ENCODE peak calls at places on chromosomes 2 and 18, in eight cellular contexts. K is body of pancreas; A is adipocyte; H is lung; Y is right lobe of liver; G is mucosa of descending colon; P is fibroblast of lung; N is CD8-positive, alpha-beta T cell. D is an unnamed sample.
A peak's percentile ranks its signal among the peaks of the same experiment; 100 is the strongest.

GRCh38 chr2:86193901-86194567 is 1.2 kb downstream of the IMMT start:
- DNase-seq in K (no peak), H (no peak), P (no peak), G (no peak), N (no peak), Y (no peak), A (peak; percentile 34), D (no peak)

GRCh38 chr18:34643982-34644381 is 66.1 kb upstream of the DTNA start:
- DNase-seq in A (peak; percentile 46), N (no peak), P (peak; percentile 70), H (no peak), G (no peak), K (no peak), Y (no peak), D (no peak)

GRCh38 chr18:58977223-58977622 is 112.5 kb downstream of the ZNF532 start:
- DNase-seq in K (no peak), H (no peak), G (no peak), P (no peak), Y (no peak), A (no peak), N (no peak), D (no peak)

GRCh38 chr2:197229509-197230458 is 80.8 kb downstream of the ANKRD44 start:
- DNase-seq in P (peak; percentile 31), A (peak; percentile 67), Y (no peak), G (no peak), K (no peak), N (no peak), H (no peak), D (no peak)

GRCh38 chr2:220949476-220949875 is 622.6 kb downstream of the EPHA4 start:
- DNase-seq in G (no peak), H (no peak), A (no peak), Y (no peak), K (no peak), N (no peak), P (no peak), D (no peak)

GRCh38 chr2:74690571-74690970 is 36.5 kb downstream of the SEMA4F start:
- DNase-seq in P (peak; percentile 76), G (no peak), Y (no peak), H (no peak), K (peak; percentile 26), A (peak; percentile 89), N (no peak), D (no peak)

GRCh38 chr18:46224181-46224775 is 120.1 kb downstream of the HAUS1 start:
- DNase-seq in K (no peak), N (no peak), P (no peak), G (no peak), A (peak; percentile 20), Y (no peak), H (no peak), D (no peak)

GRCh38 chr2:118980573-118980972 is 38.6 kb downstream of the MARCO start:
- DNase-seq in A (no peak), H (no peak), G (no peak), K (no peak), P (no peak), Y (no peak), N (peak; percentile 37), D (no peak)

GRCh38 chr2:72136349-72136748 is 11.3 kb downstream of the CYP26B1 start:
- DNase-seq in P (no peak), K (no peak), H (no peak), Y (no peak), G (no peak), A (no peak), N (no peak), D (no peak)

GRCh38 chr2:107338059-107338458 is 452.1 kb upstream of the ST6GAL2 start:
- DNase-seq in A (no peak), P (no peak), N (no peak), K (no peak), Y (no peak), H (no peak), G (no peak), D (no peak)
- H3K36me3 ChIP-seq in A (no peaks in the 10 kb centered on the region), P (no peaks in the 10 kb centered on the region), N (no peaks in the 10 kb centered on the region), K (no peaks in the 10 kb centered on the region), Y (no peaks in the 10 kb centered on the region), H (no peaks in the 10 kb centered on the region), G (no peaks in the 10 kb centered on the region), D (no peaks in the 10 kb centered on the region)

GRCh38 chr2:69601179-69601612 is 42.3 kb downstream of the AAK1 start:
- DNase-seq in H (no peak), G (no peak), A (peak; percentile 73), P (peak; percentile 83), Y (no peak), N (no peak), K (no peak), D (no peak)

GRCh38 chr2:69600425-69600824 is 43.1 kb downstream of the AAK1 start:
- DNase-seq in N (no peak), Y (no peak), A (no peak), G (no peak), P (no peak), K (no peak), H (no peak), D (no peak)

GRCh38 chr2:69594341-69594740 is 49.2 kb downstream of the AAK1 start:
- DNase-seq in H (no peak), Y (no peak), G (no peak), P (peak; percentile 69), A (peak; percentile 54), K (no peak), N (no peak), D (no peak)

GRCh38 chr2:69597105-69597504 is 46.4 kb downstream of the AAK1 start:
- DNase-seq in H (no peak), N (no peak), Y (no peak), G (no peak), P (no peak), K (no peak), A (no peak), D (peak; percentile 18)

DNA sequence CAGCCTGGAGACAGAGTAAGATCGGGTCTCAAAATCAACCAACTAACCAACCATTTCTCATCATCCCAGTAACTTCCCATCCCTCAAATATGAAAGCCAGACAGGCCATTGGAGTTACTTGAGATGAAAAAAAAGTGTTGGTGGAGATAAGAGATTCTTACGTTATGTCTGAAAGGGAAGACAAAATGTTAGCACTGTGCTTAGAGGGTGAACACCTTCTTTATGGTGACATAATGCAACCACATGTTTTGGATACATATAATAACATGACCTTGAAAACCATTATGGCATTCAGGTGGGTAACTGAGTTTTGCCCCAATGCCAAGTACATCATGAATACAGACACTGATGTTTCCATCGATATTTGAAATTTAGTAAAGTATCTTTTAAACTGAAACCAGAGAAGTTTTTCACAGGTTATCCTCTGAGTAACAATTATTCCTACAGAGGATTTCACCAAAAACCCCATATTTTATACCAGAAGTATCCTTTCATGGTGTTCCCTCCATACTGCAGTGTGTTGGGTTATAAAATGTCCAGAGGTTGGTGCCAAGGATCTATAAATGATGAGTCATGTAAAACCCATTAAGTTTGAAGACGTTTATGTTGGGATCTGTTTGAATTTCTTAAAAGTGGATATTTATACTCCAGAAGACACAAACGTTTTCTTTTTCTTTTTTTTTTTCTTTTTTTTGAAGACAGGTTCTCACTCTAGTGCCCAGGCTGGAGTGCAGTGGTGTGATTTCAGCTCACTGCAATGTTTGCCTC is 45.5 kb downstream of the AAK1 start:
- DNase-seq in P (no peak), Y (no peak), K (no peak), A (no peak), G (no peak), N (no peak), H (no peak), D (no peak)
- H3K36me3 ChIP-seq in P (no peaks in the 10 kb centered on the region), Y (no peaks in the 10 kb centered on the region), K (no peaks in the 10 kb centered on the region), A (no peaks in the 10 kb centered on the region), G (no peaks in the 10 kb centered on the region), N (no peaks in the 10 kb centered on the region), H (no peaks in the 10 kb centered on the region), D (no peaks in the 10 kb centered on the region)

GRCh38 chr18:50250935-50251334 is 15.4 kb downstream of the CFAP53 start:
- DNase-seq in G (no peak), P (no peak), H (no peak), Y (no peak), K (no peak), N (no peak), A (no peak), D (no peak)
- H3K36me3 ChIP-seq in G (no peaks in the 10 kb centered on the region), P (no peaks in the 10 kb centered on the region), H (no peaks in the 10 kb centered on the region), Y (no peaks in the 10 kb centered on the region), K (no peaks in the 10 kb centered on the region), N (no peaks in the 10 kb centered on the region), A (no peaks in the 10 kb centered on the region), D (no peaks in the 10 kb centered on the region)

GRCh38 chr18:65955747-65956146 is 204.9 kb downstream of the CDH7 start:
- DNase-seq in H (no peak), G (no peak), K (no peak), N (no peak), Y (no peak), P (no peak), A (no peak), D (no peak)
- H3K36me3 ChIP-seq in H (no peaks in the 10 kb centered on the region), G (no peaks in the 10 kb centered on the region), K (no peaks in the 10 kb centered on the region), N (no peaks in the 10 kb centered on the region), Y (no peaks in the 10 kb centered on the region), P (no peaks in the 10 kb centered on the region), A (no peaks in the 10 kb centered on the region), D (no peaks in the 10 kb centered on the region)

DNA sequence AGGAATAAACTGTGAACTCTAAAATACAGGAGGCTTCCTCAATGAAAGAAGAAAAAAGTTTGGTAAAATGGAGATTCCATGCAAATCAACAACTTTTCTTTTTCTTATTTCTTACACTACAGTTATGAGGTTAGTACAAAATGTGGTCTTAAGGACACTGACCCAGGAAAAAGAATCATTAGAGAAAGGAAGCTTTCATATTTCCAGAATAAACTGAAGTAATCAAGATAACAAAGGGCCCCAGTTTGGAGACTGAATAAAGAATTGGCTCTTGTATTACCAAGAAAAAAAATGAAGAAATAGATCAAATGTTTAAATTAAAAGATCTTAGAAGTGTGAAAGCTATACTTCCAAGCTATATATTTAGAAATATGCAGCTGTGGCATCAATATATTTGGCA is 72.3 kb downstream of the SLC66A3 start:
- DNase-seq in G (no peak), A (no peak), P (no peak), K (no peak), H (no peak), Y (no peak), N (no peak), D (no peak)
- H3K36me3 ChIP-seq in G (peaks cover 3% of the 10 kb centered on the region), A (peaks cover 47% of the 10 kb centered on the region), P (no peaks in the 10 kb centered on the region), K (peaks cover 3% of the 10 kb centered on the region), H (no peaks in the 10 kb centered on the region), Y (no peaks in the 10 kb centered on the region), N (no peaks in the 10 kb centered on the region), D (no peaks in the 10 kb centered on the region)